ENCODE peak calls at places on chromosome 21, in six cellular contexts. H, R, L, U, Z and Y are unnamed samples.

GRCh38 chr21:45465105-45465504 is 60.1 kb downstream of the COL18A1 start:
- DNase-seq in Z (no peak), H (peak), U (no peak), R (peak), L (no peak), Y (no peak)

GRCh38 chr21:28485301-28486022 is 507.2 kb downstream of the LTN1 start:
- DNase-seq in L (no peak), H (no peak), R (no peak), U (no peak), Z (no peak), Y (no peak)

GRCh38 chr21:28142692-28143091 is 850.0 kb downstream of the LTN1 start:
- DNase-seq in U (no peak), H (no peak), Z (no peak), L (no peak), R (no peak), Y (peak)

GRCh38 chr21:20698585-20698984 is 299.6 kb upstream of the NCAM2 start:
- DNase-seq in L (no peak), H (no peak), Z (no peak), U (peak), R (no peak), Y (no peak)

GRCh38 chr21:35563885-35564451 is 496.4 kb downstream of the SETD4 start:
- DNase-seq in Z (no peak), H (peak), U (no peak), L (no peak), R (no peak), Y (no peak)

GRCh38 chr21:34603002-34603709 is 11.8 kb downstream of the RCAN1 start:
- DNase-seq in L (peak), H (peak), R (peak), U (peak), Z (peak), Y (peak)

GRCh38 chr21:34074283-34075098 is 1.1 kb downstream of the MRPS6 start:
- DNase-seq in Z (no peak), H (no peak), L (peak), U (no peak), R (no peak), Y (peak)

GRCh38 chr21:46024983-46025860 is 43.7 kb downstream of the COL6A1 start:
- DNase-seq in R (no peak), U (no peak), L (no peak), H (no peak), Z (no peak), Y (no peak)

GRCh38 chr21:32099812-32100416 is 178.9 kb downstream of the MIS18A start:
- DNase-seq in H (no peak), L (peak), U (peak), Z (no peak), R (no peak), Y (peak)

GRCh38 chr21:45622416-45623097 is 21.0 kb upstream of the PCBP3 start:
- DNase-seq in Z (no peak), R (no peak), H (no peak), L (peak), U (no peak), Y (no peak)

GRCh38 chr21:28871388-28872015 is 121.2 kb downstream of the LTN1 start:
- DNase-seq in U (no peak), Z (no peak), L (no peak), R (no peak), H (no peak), Y (no peak)

GRCh38 chr21:39037807-39038405 is 145.3 kb downstream of the PSMG1 start:
- DNase-seq in U (peak), R (no peak), Z (no peak), H (no peak), L (peak), Y (peak)

GRCh38 chr21:33240404-33240803 is 10.7 kb downstream of the IFNAR2 start:
- DNase-seq in U (no peak), L (no peak), R (no peak), H (no peak), Z (no peak), Y (no peak)

GRCh38 chr21:17854771-17855170 is 35.6 kb upstream of the C21orf91 start:
- DNase-seq in U (no peak), R (no peak), Z (no peak), H (no peak), L (no peak), Y (no peak)

GRCh38 chr21:29264721-29265120 is 34.0 kb upstream of the BACH1 start:
- DNase-seq in R (no peak), U (no peak), Z (no peak), H (no peak), L (no peak), Y (no peak)

GRCh38 chr21:32298148-32298559 is 501 bp upstream of the MRAP start:
- DNase-seq in L (no peak), U (no peak), Z (no peak), R (no peak), H (peak), Y (no peak)

GRCh38 chr21:21740207-21740606 is 742.0 kb downstream of the NCAM2 start:
- DNase-seq in U (no peak), R (no peak), H (no peak), L (no peak), Z (no peak), Y (no peak)

GRCh38 chr21:32597205-32597604 is 11.9 kb upstream of the TCP10L start:
- DNase-seq in U (no peak), H (no peak), R (no peak), L (no peak), Z (peak), Y (no peak)

GRCh38 chr21:24160528-24160927 is 1446.8 kb downstream of the MRPL39 start:
- DNase-seq in R (no peak), H (no peak), Z (no peak), U (no peak), L (no peak), Y (no peak)

GRCh38 chr21:14916676-14917141 is 148.1 kb downstream of the NRIP1 start:
- DNase-seq in U (no peak), Z (no peak), H (no peak), L (no peak), R (no peak), Y (no peak)

GRCh38 chr21:17436626-17437111 is 76.2 kb upstream of the CXADR start:
- DNase-seq in R (no peak), Z (no peak), H (no peak), U (no peak), L (no peak), Y (no peak)

GRCh38 chr21:32065654-32066053 is 192.8 kb downstream of the HUNK start:
- DNase-seq in Z (no peak), L (no peak), U (no peak), R (no peak), H (no peak), Y (no peak)

GRCh38 chr21:15003463-15004135 is 61.2 kb downstream of the NRIP1 start:
- DNase-seq in L (peak), R (no peak), H (no peak), Z (no peak), U (no peak), Y (no peak)

GRCh38 chr21:45905196-45905595 is 76.4 kb upstream of the COL6A1 start:
- DNase-seq in R (no peak), H (no peak), U (no peak), L (no peak), Z (no peak), Y (no peak)

GRCh38 chr21:28885853-28886177 is 106.9 kb downstream of the LTN1 start:
- DNase-seq in H (no peak), U (no peak), R (no peak), L (no peak), Z (no peak), Y (no peak)

DNA sequence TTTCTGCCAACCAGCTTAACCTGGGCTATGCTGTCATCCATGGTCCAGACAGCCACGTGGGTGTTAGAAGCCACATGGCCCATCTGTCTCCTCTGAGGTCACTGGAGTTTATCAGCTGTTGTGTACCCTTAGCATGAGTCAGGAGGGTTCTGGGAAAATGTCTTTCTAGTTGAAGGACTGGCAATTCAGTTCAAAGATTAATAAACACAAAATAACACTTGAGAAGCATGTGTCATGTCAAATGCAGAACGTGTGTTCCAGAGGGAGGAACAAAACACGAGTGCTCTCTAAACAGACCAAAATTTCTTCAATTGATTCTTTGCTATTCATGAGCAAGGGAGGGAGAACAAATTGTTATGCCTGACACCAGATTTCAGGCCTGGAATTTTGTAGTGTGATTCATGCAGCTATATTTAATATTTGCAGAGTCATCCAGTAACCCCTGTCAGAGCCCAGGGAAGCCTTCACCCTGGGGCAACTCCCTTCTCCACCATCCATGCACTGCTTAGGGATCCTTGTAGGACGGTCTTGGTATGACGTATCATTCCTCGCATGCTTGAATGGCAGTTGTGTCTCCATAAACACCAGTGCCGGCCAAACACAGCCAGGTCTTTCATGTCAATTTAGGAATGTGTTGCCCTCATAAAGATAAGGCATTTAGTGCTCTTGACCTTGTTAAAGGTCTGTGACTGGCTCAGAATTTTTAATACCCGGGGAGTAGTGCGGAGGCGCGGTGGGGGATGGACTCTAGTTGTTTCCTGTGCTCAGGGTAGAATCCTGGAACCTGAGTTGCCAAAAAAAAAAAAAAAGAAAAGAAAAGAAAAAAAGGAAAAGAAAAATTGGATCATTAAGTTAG is 27.7 kb upstream of the DYRK1A start:
- DNase-seq in Z (peak), H (peak), L (no peak), U (no peak), R (no peak), Y (no peak)
- H3K4me3 ChIP-seq in Z (peak), H (no peak), L (no peak), U (no peak), R (no peak), Y (no peak)

GRCh38 chr21:25966308-25966707 is 204.3 kb downstream of the APP start:
- DNase-seq in H (no peak), U (no peak), Z (no peak), L (no peak), R (no peak), Y (no peak)
- H3K4me3 ChIP-seq in H (no peak), U (no peak), Z (no peak), L (no peak), R (no peak), Y (no peak)

DNA sequence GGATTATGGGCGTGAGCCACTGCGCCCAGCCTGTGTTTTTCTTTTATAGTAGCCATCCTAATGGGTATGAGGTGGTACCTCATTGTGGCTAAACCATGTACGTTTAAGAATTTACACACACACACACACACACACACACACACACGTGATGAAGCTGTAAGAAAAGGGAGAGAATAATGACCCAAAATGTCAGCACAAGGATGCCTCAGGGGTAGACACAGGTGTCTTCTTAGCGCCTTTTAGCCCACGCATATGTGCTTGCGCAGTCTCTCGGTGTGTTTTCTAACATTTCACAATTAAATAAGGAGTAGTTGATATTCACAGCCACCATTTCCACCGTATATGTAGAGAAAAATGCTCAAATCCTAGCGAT is 782 bp upstream of the PFKL start:
- DNase-seq in H (no peak), Z (no peak), U (no peak), L (no peak), R (peak), Y (peak)
- H3K4me3 ChIP-seq in H (peak), Z (peak), U (peak), L (peak), R (peak), Y (peak)

GRCh38 chr21:25373126-25374082 is 233.9 kb downstream of the MRPL39 start:
- DNase-seq in U (no peak), R (no peak), Z (no peak), L (peak), H (no peak), Y (no peak)
- H3K4me3 ChIP-seq in U (no peak), R (no peak), Z (no peak), L (no peak), H (no peak), Y (no peak)

GRCh38 chr21:41953831-41954653 is at the start of gene C2CD2:
- DNase-seq in R (peak), H (peak), U (peak), Z (peak), L (peak), Y (no peak)
- H3K4me3 ChIP-seq in R (peak), H (peak), U (peak), Z (peak), L (peak), Y (no peak)

DNA sequence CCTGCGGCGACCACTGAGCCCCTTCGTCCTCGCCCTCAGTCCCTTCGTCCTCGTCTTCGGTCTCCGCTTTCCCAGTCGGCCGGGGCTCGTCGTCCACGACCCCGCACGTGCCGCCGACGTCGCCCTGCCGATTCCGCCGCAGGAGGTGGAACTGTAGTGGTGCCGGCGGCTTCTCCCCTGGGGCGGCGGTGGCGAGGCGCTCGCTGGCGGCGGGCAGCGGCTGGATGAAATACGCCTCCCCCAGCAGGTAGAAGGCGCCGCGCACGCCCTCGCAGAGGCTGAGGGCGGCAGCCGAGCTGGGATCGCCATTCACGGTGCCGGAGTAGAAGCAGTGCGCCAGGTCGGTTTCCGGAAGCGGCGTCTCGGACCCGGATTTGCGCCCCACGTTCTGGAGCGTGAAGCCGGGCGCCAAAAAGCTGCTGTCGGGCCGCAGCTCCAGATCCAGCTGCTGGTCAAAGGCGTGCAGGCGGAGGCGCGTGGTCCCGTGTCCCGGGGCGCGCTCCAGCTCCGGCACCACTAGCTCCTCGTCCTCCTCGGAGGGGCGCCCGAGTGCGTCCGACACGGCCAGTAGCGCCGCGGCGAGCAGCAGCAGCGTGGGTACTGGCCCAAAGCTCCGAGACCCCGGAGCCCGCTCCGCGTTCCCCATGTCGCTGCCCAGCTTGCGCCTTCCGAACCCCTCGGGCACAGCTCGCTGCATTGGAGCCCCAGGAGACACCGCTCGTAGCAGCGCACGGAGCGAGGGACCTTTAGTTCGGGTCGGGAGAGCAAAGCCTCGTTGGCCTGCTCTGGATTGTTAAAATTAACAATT is 747 bp downstream of the ADAMTS1 start:
- DNase-seq in U (peak), Z (no peak), L (peak), R (peak), H (peak), Y (no peak)
- H3K4me3 ChIP-seq in U (peak), Z (peak), L (peak), R (peak), H (peak), Y (no peak)